ENCODE peak calls at places on chromosomes 12 and 14, in seven cellular contexts. F, M, X, O, G, W and Y are unnamed samples.

GRCh38 chr12:114238808-114239207 is 167.1 kb downstream of the TBX5 start:
- DNase-seq in F (no peak), M (no peak), X (no peak), O (no peak), G (peak; percentile 53), W (no peak), Y (no peak)

GRCh38 chr12:49487605-49488004 is 51.2 kb upstream of the KCNH3 start:
- DNase-seq in F (no peak), M (no peak), X (no peak), O (no peak), G (peak; percentile 36), W (no peak), Y (no peak)

GRCh38 chr12:67434653-67435375 is 165.7 kb downstream of the CAND1 start:
- DNase-seq in F (no peak), M (no peak), X (peak; percentile 89), O (no peak), G (peak; percentile 99), W (no peak), Y (no peak)

GRCh38 chr12:120917748-120918147 is 13.6 kb upstream of the SPPL3 start:
- DNase-seq in F (no peak), M (no peak), X (no peak), O (no peak), G (no peak), W (no peak), Y (no peak)

GRCh38 chr12:60070541-60070940 is 474.7 kb downstream of the SLC16A7 start:
- DNase-seq in F (no peak), M (no peak), X (no peak), O (no peak), G (peak; percentile 16), W (no peak), Y (no peak)

GRCh38 chr12:70106347-70106746 is 136.9 kb upstream of the CNOT2 start:
- DNase-seq in F (no peak), M (no peak), X (no peak), O (no peak), G (no peak), W (no peak), Y (no peak)

GRCh38 chr12:15789215-15790171 is at the start of gene EPS8:
- DNase-seq in F (peak; percentile 93), M (peak; percentile 90), X (peak; percentile 74), O (peak; percentile 80), G (peak; percentile 82), W (peak; percentile 94), Y (peak; percentile 96)

GRCh38 chr14:44880791-44881190 is 81.0 kb downstream of the KLHL28 start:
- DNase-seq in F (no peak), M (no peak), X (no peak), O (no peak), G (no peak), W (no peak), Y (no peak)